ENCODE peak calls at places on chromosomes 5 and 9, in five cellular contexts. L, H, J, W and U are unnamed samples.

GRCh38 chr5:55533806-55534435 is 843 bp downstream of the PLPP1 start:
- DNase-seq in J (peak), H (peak), L (peak), W (peak), U (no peak)

GRCh38 chr5:135376961-135377621 is 21.9 kb downstream of the MACROH2A1 start:
- DNase-seq in J (no peak), H (no peak), L (no peak), W (no peak), U (no peak)

GRCh38 chr9:80605129-80605528 is 1033.4 kb downstream of the TLE4 start:
- DNase-seq in H (peak), W (peak), L (no peak), J (peak), U (no peak)

GRCh38 chr9:96858018-96858573 is 3.8 kb upstream of the ZNF782 start:
- DNase-seq in L (no peak), W (no peak), J (peak), H (no peak), U (no peak)

GRCh38 chr5:5816960-5817359 is 394.5 kb downstream of the ICE1 start:
- DNase-seq in J (no peak), W (no peak), H (no peak), L (no peak), U (no peak)

GRCh38 chr5:118076490-118076889 is 911.9 kb downstream of the DTWD2 start:
- DNase-seq in W (no peak), H (peak), J (no peak), L (no peak), U (no peak)

GRCh38 chr5:170357853-170358497 is 31.2 kb downstream of the KCNMB1 start:
- DNase-seq in L (no peak), H (no peak), W (peak), J (no peak), U (no peak)

GRCh38 chr5:95730011-95730700 is 980 bp upstream of the RHOBTB3 start:
- DNase-seq in L (peak), W (no peak), H (no peak), J (peak), U (no peak)

GRCh38 chr9:131678499-131679111 is 61.3 kb downstream of the RAPGEF1 start:
- DNase-seq in W (no peak), J (peak), H (peak), L (no peak), U (peak)

GRCh38 chr5:173327084-173327947 is 898 bp downstream of the STC2 start:
- DNase-seq in H (peak), L (no peak), J (peak), W (no peak), U (no peak)

GRCh38 chr5:32406650-32407049 is 37.9 kb downstream of the ZFR start:
- DNase-seq in L (no peak), W (no peak), J (no peak), H (no peak), U (no peak)

GRCh38 chr5:150394103-150394502 is 18.6 kb downstream of the CD74 start:
- DNase-seq in J (peak), H (no peak), W (no peak), L (no peak), U (no peak)

GRCh38 chr9:136355616-136356557 is 7.7 kb downstream of the DNLZ start:
- DNase-seq in H (no peak), J (no peak), W (no peak), L (no peak), U (no peak)

GRCh38 chr5:53123702-53124101 is 14.1 kb upstream of the MOCS2 start:
- DNase-seq in W (no peak), L (no peak), H (no peak), J (peak), U (no peak)